ENCODE peak calls at places on chromosomes 7 and 10, in eight cellular contexts. W is posterior vena cava; F is naive thymus-derived CD8-positive, alpha-beta T cell; S is astrocyte of the cerebellum; J is stimulated activated CD4-positive, alpha-beta T cell treated with anti-CD3 and anti-CD28 coated beads, Interleukin-1b, Interleukin-23, amount 100 ng/mL, for 1 hour; B is brain microvascular endothelial cell; H is spleen; K is stimulated activated CD8-positive, alpha-beta memory T cell treated with anti-CD3 and anti-CD28 coated beads, Interleukin-15, amount 100 ng/mL, for 1 hour. C is an unnamed sample.

GRCh38 chr7:40959955-40960354 is 742.9 kb downstream of the INHBA start:
- DNase-seq in W (no peak), F (no peak), S (no peak), J (no peak), B (no peak), H (no peak), K (no peak), C (no peak)

GRCh38 chr10:123944661-123945060 is 53.1 kb upstream of the CPXM2 start:
- DNase-seq in W (no peak), F (no peak), S (no peak), J (no peak), B (no peak), H (no peak), K (no peak), C (no peak)

GRCh38 chr10:29472268-29473086 is 162.3 kb downstream of the SVIL start:
- DNase-seq in W (no peak), F (no peak), S (no peak), J (no peak), B (no peak), H (no peak), K (no peak), C (no peak)

GRCh38 chr7:27765856-27766255 is 25.9 kb downstream of the TAX1BP1 start:
- DNase-seq in W (no peak), F (no peak), S (no peak), J (no peak), B (no peak), H (no peak), K (no peak), C (no peak)

GRCh38 chr10:31359979-31360378 is 41.0 kb downstream of the ZEB1 start:
- DNase-seq in W (no peak), F (no peak), S (no peak), J (no peak), B (no peak), H (no peak), K (no peak), C (no peak)

GRCh38 chr10:48363617-48364355 is 57.3 kb downstream of the MAPK8 start:
- DNase-seq in W (no peak), F (no peak), S (peak; percentile 75), J (no peak), B (peak; percentile 46), H (no peak), K (no peak), C (peak; percentile 44)

GRCh38 chr7:114086906-114087651 is 168.3 kb upstream of the PPP1R3A start:
- DNase-seq in W (peak; percentile 73), F (no peak), S (no peak), J (no peak), B (peak; percentile 40), H (peak; percentile 60), K (no peak), C (peak; percentile 3)

GRCh38 chr10:96276831-96277230 is 5.5 kb upstream of the BLNK start:
- DNase-seq in W (no peak), F (no peak), S (no peak), J (no peak), B (no peak), H (no peak), K (no peak), C (no peak)

GRCh38 chr10:126430512-126430911 is 42.2 kb upstream of the ADAM12 start:
- DNase-seq in W (no peak), F (no peak), S (no peak), J (no peak), B (no peak), H (no peak), K (no peak), C (no peak)

GRCh38 chr7:50869108-50869716 is 86.5 kb upstream of the GRB10 start:
- DNase-seq in W (no peak), F (no peak), S (peak; percentile 56), J (no peak), B (peak; percentile 91), H (no peak), K (no peak), C (peak; percentile 72)

GRCh38 chr10:17353568-17353967 is 100.8 kb downstream of the ST8SIA6 start:
- DNase-seq in W (no peak), F (no peak), S (no peak), J (no peak), B (no peak), H (no peak), K (no peak), C (no peak)

GRCh38 chr7:2002561-2003450 is 229.9 kb downstream of the MAD1L1 start:
- DNase-seq in W (peak; percentile 66), F (peak; percentile 3), S (no peak), J (no peak), B (no peak), H (peak; percentile 71), K (no peak), C (no peak)

GRCh38 chr7:45077579-45077978 is 11.2 kb downstream of the NACAD start:
- DNase-seq in W (peak; percentile 73), F (no peak), S (no peak), J (no peak), B (no peak), H (no peak), K (no peak), C (no peak)

GRCh38 chr10:1292611-1293021 is 236.4 kb downstream of the WDR37 start:
- DNase-seq in W (peak; percentile 70), F (no peak), S (no peak), J (no peak), B (no peak), H (peak; percentile 70), K (no peak), C (no peak)

GRCh38 chr10:47346572-47347302 is 1.4 kb upstream of the RBP3 start:
- DNase-seq in W (peak; percentile 51), F (no peak), S (no peak), J (no peak), B (no peak), H (peak; percentile 58), K (no peak), C (no peak)

GRCh38 chr10:3850999-3851937 is 66.3 kb upstream of the KLF6 start:
- DNase-seq in W (no peak), F (no peak), S (peak; percentile 3), J (no peak), B (peak; percentile 80), H (no peak), K (no peak), C (no peak)

GRCh38 chr7:34104992-34105391 is 199.7 kb downstream of the BMPER start:
- DNase-seq in W (no peak), F (no peak), S (no peak), J (no peak), B (peak; percentile 27), H (no peak), K (no peak), C (no peak)

GRCh38 chr7:134016223-134016941 is 110.8 kb upstream of the LRGUK start:
- DNase-seq in W (no peak), F (no peak), S (no peak), J (no peak), B (peak; percentile 21), H (no peak), K (no peak), C (peak; percentile 42)

GRCh38 chr7:39621261-39621660 is 2.1 kb upstream of the RALA start:
- DNase-seq in W (no peak), F (no peak), S (peak; percentile 40), J (no peak), B (peak; percentile 91), H (no peak), K (no peak), C (no peak)

GRCh38 chr7:70489808-70490207 is 642.1 kb upstream of the GALNT17 start:
- DNase-seq in W (no peak), F (no peak), S (no peak), J (no peak), B (no peak), H (no peak), K (no peak), C (no peak)

GRCh38 chr10:125035136-125035535 is 93.2 kb downstream of the ZRANB1 start:
- DNase-seq in W (no peak), F (no peak), S (peak; percentile 90), J (no peak), B (peak; percentile 91), H (no peak), K (no peak), C (no peak)